ENCODE peak calls at places on chromosomes 6 and 20, in five cellular contexts. O is brain microvascular endothelial cell; D is progenitor cell of endocrine pancreas; L is CD4-positive, alpha-beta memory T cell; K is sigmoid colon. F is an unnamed sample.
A peak's percentile ranks its signal among the peaks of the same experiment; 100 is the strongest.

GRCh38 chr20:64257107-64257757 is 1.7 kb downstream of the PCMTD2 start:
- DNase-seq in L (no peak), O (no peak), D (no peak), K (no peak), F (peak; percentile 76)

GRCh38 chr6:124393536-124393935 is 568.7 kb upstream of the RNF217 start:
- DNase-seq in K (no peak), O (peak; percentile 1), L (no peak), D (no peak), F (no peak)

GRCh38 chr20:32333181-32333987 is 24.7 kb upstream of the ASXL1 start:
- DNase-seq in D (no peak), O (no peak), K (no peak), L (no peak), F (no peak)

GRCh38 chr20:11375368-11375767 is 542.3 kb upstream of the BTBD3 start:
- DNase-seq in L (no peak), O (no peak), D (no peak), K (no peak), F (no peak)

GRCh38 chr6:46454691-46455090 is 36.6 kb downstream of the RCAN2 start:
- DNase-seq in D (no peak), O (no peak), L (no peak), K (no peak), F (no peak)

GRCh38 chr6:115544765-115545409 is 515.8 kb downstream of the FRK start:
- DNase-seq in D (peak; percentile 7), O (no peak), K (peak; percentile 58), L (no peak), F (no peak)

GRCh38 chr20:46084805-46085792 is 4.7 kb downstream of the NCOA5 start:
- DNase-seq in K (no peak), D (no peak), O (no peak), L (no peak), F (no peak)

GRCh38 chr6:169921853-169922779 is 170.7 kb downstream of the ERMARD start:
- DNase-seq in D (no peak), K (peak; percentile 42), L (no peak), O (no peak), F (no peak)

GRCh38 chr6:16018626-16019025 is 110.3 kb upstream of the MYLIP start:
- DNase-seq in K (no peak), D (no peak), L (no peak), O (no peak), F (no peak)

GRCh38 chr6:32220021-32220420 is 3.8 kb downstream of the NOTCH4 start:
- DNase-seq in D (no peak), O (no peak), L (no peak), K (peak; percentile 55), F (no peak)

GRCh38 chr6:14321992-14322772 is 204.6 kb downstream of the CD83 start:
- DNase-seq in O (no peak), K (no peak), D (no peak), L (no peak), F (no peak)

GRCh38 chr6:35678021-35678654 is 10.6 kb downstream of the FKBP5 start:
- DNase-seq in D (no peak), O (no peak), L (no peak), K (no peak), F (no peak)

GRCh38 chr6:41199427-41200246 is 1.3 kb downstream of the TREML2 start:
- DNase-seq in D (no peak), O (no peak), L (no peak), K (no peak), F (no peak)

GRCh38 chr20:4554346-4554745 is 167.4 kb upstream of the PRND start:
- DNase-seq in O (no peak), L (no peak), K (no peak), D (no peak), F (no peak)

GRCh38 chr6:35428421-35429149 is 23.6 kb upstream of the FANCE start:
- DNase-seq in D (no peak), O (no peak), K (no peak), L (no peak), F (no peak)

GRCh38 chr6:20205722-20206154 is 6.5 kb downstream of the MBOAT1 start:
- DNase-seq in D (no peak), L (no peak), O (no peak), K (no peak), F (no peak)

GRCh38 chr6:40719671-40720374 is 132.7 kb upstream of the LRFN2 start:
- DNase-seq in D (no peak), K (no peak), L (no peak), O (peak; percentile 35), F (peak; percentile 75)

GRCh38 chr6:38646166-38646565 is 6.4 kb upstream of the BTBD9 start:
- DNase-seq in K (no peak), O (no peak), D (no peak), L (no peak), F (no peak)

GRCh38 chr6:7401103-7401502 is 11.5 kb downstream of the RIOK1 start:
- DNase-seq in D (no peak), O (peak; percentile 2), K (no peak), L (no peak), F (no peak)

GRCh38 chr6:9422138-9422537 is 986.8 kb upstream of the SLC35B3 start:
- DNase-seq in D (no peak), K (no peak), O (no peak), L (no peak), F (no peak)

GRCh38 chr6:63527658-63528514 is 44.4 kb upstream of the LOC128125822 start:
- DNase-seq in D (no peak), O (peak; percentile 96), L (no peak), K (peak; percentile 72), F (no peak)

GRCh38 chr6:3356056-3356823 is 97.5 kb downstream of the PSMG4 start:
- DNase-seq in K (peak; percentile 91), O (no peak), L (peak; percentile 84), D (no peak), F (peak; percentile 83)

GRCh38 chr6:42029881-42030280 is 20.4 kb upstream of the TAF8 start:
- DNase-seq in O (no peak), K (no peak), L (no peak), D (no peak), F (no peak)

GRCh38 chr6:17725083-17725482 is 18.4 kb upstream of the NUP153 start:
- DNase-seq in O (peak; percentile 27), L (no peak), D (no peak), K (peak; percentile 71), F (no peak)

GRCh38 chr6:162952343-162952871 is 224.6 kb downstream of the PACRG start:
- DNase-seq in O (no peak), L (no peak), D (no peak), K (no peak), F (no peak)

GRCh38 chr6:156976144-156977088 is 199.2 kb downstream of the ARID1B start:
- DNase-seq in K (peak; percentile 63), O (no peak), D (no peak), L (peak; percentile 59), F (no peak)

GRCh38 chr6:139253656-139254055 is 38.1 kb downstream of the TXLNB start:
- DNase-seq in D (no peak), L (no peak), O (no peak), K (no peak), F (no peak)

GRCh38 chr6:35038076-35038475 is 103.1 kb downstream of the TCP11 start:
- DNase-seq in K (no peak), L (no peak), D (no peak), O (no peak), F (peak; percentile 42)

GRCh38 chr20:40681684-40682083 is 7.4 kb downstream of the MAFB start:
- DNase-seq in K (no peak), L (no peak), D (no peak), O (no peak), F (no peak)

GRCh38 chr6:33755070-33755869 is 8.6 kb upstream of the IP6K3 start:
- DNase-seq in O (no peak), L (no peak), K (no peak), D (no peak), F (no peak)